ENCODE peak calls at places on chromosomes 4 and X, in five cellular contexts. K, D, N, A and Q are unnamed samples.

GRCh38 chr4:42262701-42263490 is 110.4 kb upstream of the BEND4 start:
- DNase-seq in K (peak; percentile 56), D (no peak), N (no peak), A (no peak), Q (no peak)

GRCh38 chr4:62070291-62070852 is 870.2 kb downstream of the ADGRL3 start:
- DNase-seq in K (peak; percentile 45), D (no peak), N (no peak), A (no peak), Q (peak; percentile 37)

GRCh38 chr4:39502034-39502658 is 25.1 kb downstream of the UGDH start:
- DNase-seq in K (no peak), D (no peak), N (no peak), A (no peak), Q (no peak)

GRCh38 chrX:153944140-153944799 is at the start of gene RENBP:
- DNase-seq in K (peak; percentile 70), D (peak; percentile 70), N (peak; percentile 61), A (no peak), Q (no peak)

GRCh38 chr4:98510757-98511517 is 147.5 kb downstream of the TSPAN5 start:
- DNase-seq in K (no peak), D (no peak), N (no peak), A (no peak), Q (no peak)

GRCh38 chr4:30763337-30763736 is 43.2 kb downstream of the PCDH7 start:
- DNase-seq in K (no peak), D (no peak), N (no peak), A (no peak), Q (no peak)

GRCh38 chrX:69501433-69501832 is 2.7 kb upstream of the NALF2 start:
- DNase-seq in K (peak; percentile 76), D (no peak), N (no peak), A (peak; percentile 48), Q (no peak)

GRCh38 chr4:150302553-150302952 is 224.3 kb downstream of the DCLK2 start:
- DNase-seq in K (no peak), D (no peak), N (no peak), A (peak; percentile 53), Q (peak; percentile 70)

GRCh38 chr4:120524237-120524636 is 398.3 kb downstream of the PRDM5 start:
- DNase-seq in K (peak; percentile 45), D (no peak), N (no peak), A (no peak), Q (no peak)
- TF ChIP-seq POLR2AphosphoS5 in K (no peak), D (no peak), N (no peak), A (no peak), Q (no peak)

GRCh38 chrX:42680651-42681050 is 97.3 kb downstream of the PPP1R2C start:
- DNase-seq in K (peak; percentile 39), D (no peak), N (no peak), A (no peak), Q (no peak)
- TF ChIP-seq CTCF in K (no peak), D (no peak), N (no peak), A (no peak), Q (no peak)

GRCh38 chr4:118968813-118969212 is 80.2 kb downstream of the SYNPO2 start:
- DNase-seq in K (no peak), D (no peak), N (no peak), A (no peak), Q (no peak)

GRCh38 chr4:118968006-118968405 is 79.4 kb downstream of the SYNPO2 start:
- DNase-seq in K (peak; percentile 86), D (no peak), N (peak; percentile 43), A (no peak), Q (peak; percentile 89)

GRCh38 chr4:118967393-118967792 is 78.7 kb downstream of the SYNPO2 start:
- DNase-seq in K (no peak), D (no peak), N (no peak), A (no peak), Q (peak; percentile 62)

GRCh38 chr4:118962540-118962939 is 73.9 kb downstream of the SYNPO2 start:
- DNase-seq in K (no peak), D (no peak), N (no peak), A (no peak), Q (no peak)

GRCh38 chr4:118964891-118965411 is 76.3 kb downstream of the SYNPO2 start:
- DNase-seq in K (no peak), D (no peak), N (no peak), A (no peak), Q (no peak)
- TF ChIP-seq POLR2AphosphoS5 in K (no peak), D (no peak), N (peak; percentile 48), A (no peak), Q (no peak)

GRCh38 chr4:122827258-122827887 is 742 bp downstream of the FGF2 start:
- DNase-seq in K (peak; percentile 45), D (peak; percentile 92), N (peak; percentile 49), A (no peak), Q (peak; percentile 73)
- TF ChIP-seq CTCF in K (no peak), D (peak; percentile 33), N (no peak), A (no peak), Q (no peak)

GRCh38 chrX:150898343-150899190 is at the start of gene CD99L2:
- DNase-seq in K (peak; percentile 83), D (peak; percentile 94), N (peak; percentile 93), A (peak; percentile 61), Q (peak; percentile 92)
- TF ChIP-seq POLR2AphosphoS5 in K (peak; percentile 71), D (peak; percentile 56), N (peak; percentile 52), A (peak; percentile 67), Q (peak; percentile 53)

DNA sequence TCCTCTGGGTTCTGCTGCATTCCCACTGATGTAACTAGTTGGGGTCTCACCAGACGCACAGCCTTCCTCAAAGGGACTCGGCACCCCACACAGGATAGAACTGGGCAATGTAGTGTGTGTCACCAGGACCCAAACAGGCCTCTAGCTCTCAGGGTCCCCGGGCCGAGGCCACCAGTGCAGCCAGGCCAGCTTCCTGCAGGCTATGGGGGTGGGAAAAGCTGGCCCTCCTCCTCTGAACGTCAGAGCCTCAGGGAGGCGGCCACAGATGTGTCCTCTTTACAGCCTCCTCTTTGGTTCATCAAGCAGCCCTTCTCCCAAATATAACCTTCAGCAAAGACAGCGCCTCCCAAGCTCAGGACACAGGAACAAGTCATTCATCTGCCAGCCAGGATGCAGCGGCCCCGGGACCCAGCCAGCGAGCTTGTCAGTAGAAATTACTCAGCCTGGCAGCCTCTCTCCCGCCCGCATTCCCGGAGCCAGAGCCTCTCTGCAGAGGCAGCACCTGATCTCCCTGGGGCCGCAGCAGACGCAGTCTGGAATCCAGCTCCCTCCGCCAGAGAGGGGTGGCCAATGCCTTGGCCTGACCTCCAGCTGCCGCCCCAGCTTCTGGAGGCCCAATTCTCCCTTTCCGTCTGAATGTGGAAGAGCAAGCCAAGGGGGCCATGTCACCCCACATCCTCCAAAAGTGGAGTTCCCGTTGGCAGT is 288.5 kb downstream of the FBXW7 start:
- DNase-seq in K (no peak), D (peak; percentile 34), N (no peak), A (no peak), Q (no peak)
- TF ChIP-seq CTCF in K (no peak), D (no peak), N (no peak), A (no peak), Q (no peak)

GRCh38 chr4:1337951-1338751 is 8.9 kb upstream of the UVSSA start:
- DNase-seq in K (no peak), D (no peak), N (no peak), A (no peak), Q (no peak)

GRCh38 chr4:1337376-1337831 is 9.6 kb upstream of the UVSSA start:
- DNase-seq in K (no peak), D (no peak), N (peak; percentile 50), A (peak; percentile 47), Q (no peak)

GRCh38 chr4:1334579-1334895 is 12.5 kb upstream of the UVSSA start:
- DNase-seq in K (no peak), D (no peak), N (no peak), A (no peak), Q (no peak)

GRCh38 chr4:1338752-1339414 is 8.1 kb upstream of the UVSSA start:
- DNase-seq in K (no peak), D (no peak), N (no peak), A (no peak), Q (no peak)

DNA sequence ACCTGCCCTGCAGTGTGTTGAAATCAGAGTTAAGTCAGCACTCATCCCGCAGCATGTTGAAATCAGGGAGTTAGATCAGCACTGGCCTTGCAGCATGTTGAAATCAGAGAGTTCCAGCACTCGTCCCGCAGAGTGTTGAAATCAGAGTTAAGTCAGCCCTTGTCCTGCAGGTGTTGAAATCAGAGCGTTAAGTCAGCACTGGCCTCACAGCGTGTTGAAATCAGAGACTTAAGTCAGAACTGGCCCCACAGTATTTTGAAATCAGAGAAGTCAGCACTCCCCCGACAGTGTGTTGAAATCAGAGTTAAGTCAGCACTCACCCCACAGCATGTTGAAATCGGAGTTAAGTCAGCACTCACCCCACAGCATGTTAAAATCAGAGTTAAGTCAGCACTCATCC is 10.9 kb upstream of the UVSSA start:
- DNase-seq in K (no peak), D (no peak), N (no peak), A (no peak), Q (no peak)
- TF ChIP-seq POLR2AphosphoS5 in K (no peak), D (no peak), N (no peak), A (no peak), Q (no peak)